ENCODE peak calls at places on chromosomes 12 and 14, in four cellular contexts. L is bronchial epithelial cell, O is prostate gland, Z is mammary epithelial cell. K is an unnamed sample.

GRCh38 chr12:88471641-88472040 is 108.6 kb downstream of the KITLG start:
- DNase-seq in L (peak; percentile 82), O (no peak), Z (peak; percentile 72), K (peak; percentile 90)

GRCh38 chr12:9951026-9951652 is 19.0 kb upstream of the CLEC2A start:
- DNase-seq in O (no peak), L (no peak), Z (no peak), K (no peak)

GRCh38 chr12:65941388-65941787 is 117.1 kb downstream of the HMGA2 start:
- DNase-seq in O (no peak), Z (peak; percentile 52), L (peak; percentile 76), K (peak; percentile 77)

GRCh38 chr12:99983721-99984258 is 946 bp downstream of the ANKS1B start:
- DNase-seq in Z (no peak), O (no peak), L (no peak), K (peak; percentile 29)

GRCh38 chr14:71932229-71932951 is at the start of gene RGS6:
- DNase-seq in Z (peak; percentile 70), L (peak; percentile 34), O (peak; percentile 4), K (peak; percentile 35)

GRCh38 chr14:73739174-73739898 is 25.2 kb upstream of the PNMA1 start:
- DNase-seq in Z (no peak), O (no peak), L (no peak), K (no peak)

GRCh38 chr12:130462558-130462924 is 124.9 kb downstream of the PIWIL1 start:
- DNase-seq in O (no peak), L (no peak), Z (no peak), K (no peak)

GRCh38 chr12:93192878-93193277 is 184.8 kb upstream of the NUDT4 start:
- DNase-seq in Z (no peak), O (no peak), L (no peak), K (no peak)

GRCh38 chr14:70780396-70781075 is 28.8 kb downstream of the MAP3K9 start:
- DNase-seq in L (no peak), O (no peak), Z (no peak), K (no peak)

GRCh38 chr14:99273724-99274345 is 1.8 kb upstream of the BCL11B start:
- DNase-seq in O (no peak), Z (peak; percentile 40), L (peak; percentile 23), K (peak; percentile 50)

GRCh38 chr12:108129017-108129812 is at the start of gene WSCD2:
- DNase-seq in O (peak; percentile 13), Z (peak; percentile 18), L (peak; percentile 9), K (no peak)

DNA sequence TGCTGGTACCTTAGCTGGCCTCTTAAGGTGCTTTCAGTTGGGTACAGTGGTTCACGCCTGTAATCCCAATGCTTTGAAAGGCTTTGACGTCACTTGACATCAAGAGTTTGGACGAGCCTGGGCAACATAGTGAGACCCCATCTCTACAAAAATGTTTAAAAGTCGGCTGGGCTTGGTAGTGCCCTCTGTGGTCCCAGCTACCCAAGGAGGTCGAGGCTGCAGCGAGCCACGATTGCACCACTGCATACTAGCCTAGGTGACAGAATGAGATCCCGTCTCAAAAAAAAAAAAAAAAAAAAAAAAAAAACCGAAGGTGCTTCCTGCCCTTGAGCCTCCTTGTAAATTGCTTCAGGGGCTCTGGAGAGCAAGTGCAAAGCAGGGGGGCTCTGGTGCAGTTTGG is 50.0 kb downstream of the ACACB start:
- DNase-seq in Z (no peak), O (no peak), L (no peak), K (no peak)
- TF ChIP-seq CTCF in Z (no peak), O (no peak), L (no peak), K (no peak)

GRCh38 chr12:2198542-2198941 is 145.8 kb downstream of the CACNA1C start:
- DNase-seq in O (no peak), L (no peak), Z (no peak), K (no peak)
- TF ChIP-seq CTCF in O (no peak), L (no peak), Z (no peak), K (no peak)

GRCh38 chr14:50068496-50068895 is 47.9 kb downstream of the VCPKMT start:
- DNase-seq in O (no peak), Z (no peak), L (no peak), K (no peak)
- TF ChIP-seq CTCF in O (no peak), Z (no peak), L (no peak), K (no peak)

DNA sequence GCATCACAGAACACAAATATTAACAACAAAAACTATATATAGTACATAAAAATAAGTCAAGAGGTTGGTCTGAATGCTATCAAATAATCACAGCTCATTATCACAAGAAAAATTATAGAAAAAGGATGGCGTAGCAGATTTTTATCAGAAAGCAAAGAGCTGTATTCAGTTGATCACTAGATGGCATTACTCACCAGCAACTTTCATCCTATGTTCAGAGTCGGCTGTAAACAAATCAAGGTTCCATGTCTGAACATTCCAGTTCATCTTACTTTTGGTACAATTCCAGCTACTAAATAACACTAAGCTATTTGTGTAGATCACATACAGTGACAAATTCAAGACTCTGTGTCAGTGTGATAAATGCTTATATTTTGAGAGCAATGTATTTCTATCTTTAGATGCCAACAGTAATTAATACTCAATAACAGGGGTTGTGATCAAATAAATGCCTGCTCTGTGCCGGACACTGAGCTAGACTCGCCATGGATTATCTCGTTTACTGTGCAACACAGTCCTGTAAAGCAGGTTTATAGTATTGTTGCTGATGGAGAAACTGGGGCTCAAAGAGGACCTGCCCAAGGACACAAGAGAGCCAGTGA is 30.1 kb downstream of the NRDE2 start:
- DNase-seq in Z (peak; percentile 25), L (peak; percentile 59), O (no peak), K (peak; percentile 41)
- TF ChIP-seq CTCF in Z (peak; percentile 56), L (peak; percentile 54), O (peak; percentile 67), K (peak; percentile 23)

DNA sequence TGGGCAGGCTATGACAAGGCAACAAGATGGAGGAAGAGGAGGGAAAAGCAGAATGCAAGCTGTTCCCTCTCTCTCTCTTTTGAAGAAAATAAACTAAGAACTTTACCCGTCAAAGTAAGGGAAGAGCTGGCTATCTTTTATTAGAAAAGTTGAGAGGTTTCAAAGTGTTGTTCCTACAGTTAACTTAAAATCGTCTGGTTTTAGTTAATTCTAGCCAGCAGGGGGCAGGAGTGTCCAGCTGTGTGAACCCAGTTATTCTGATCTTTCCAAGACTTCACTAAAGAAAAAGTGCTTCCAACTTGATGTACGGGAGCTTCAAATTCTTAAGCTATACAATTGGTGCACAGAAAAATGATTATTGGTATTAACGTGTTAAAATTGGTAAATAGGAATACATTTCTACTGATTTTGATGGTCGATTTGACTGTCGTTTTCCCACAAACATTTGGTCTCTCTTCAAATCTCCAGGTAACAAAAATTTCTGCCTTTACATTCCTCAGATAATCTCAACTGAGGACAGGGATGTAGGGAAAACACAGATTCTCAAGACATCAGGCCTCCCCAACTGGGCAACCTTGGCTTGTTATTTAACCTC is 28.4 kb upstream of the MON2 start:
- DNase-seq in O (peak; percentile 54), Z (peak; percentile 24), L (peak; percentile 38), K (peak; percentile 68)
- TF ChIP-seq CTCF in O (peak; percentile 64), Z (peak; percentile 65), L (peak; percentile 54), K (peak; percentile 76)